ENCODE peak calls at places on chromosomes 16 and 17, in eight cellular contexts. M is neural progenitor cell; C is CD4-positive, alpha-beta T cell; V is ovary; P is pancreas; B is A549; L is psoas muscle; E is lower lobe of right lung. J is an unnamed sample.
A peak's percentile ranks its signal among the peaks of the same experiment; 100 is the strongest.

GRCh38 chr16:25151996-25152395 is 40.5 kb downstream of the LCMT1 start:
- DNase-seq in M (no peak), C (no peak), V (no peak), P (no peak), B (no peak), L (no peak), E (no peak), J (no peak)

GRCh38 chr17:69909389-69909788 is 165.6 kb upstream of the KCNJ16 start:
- DNase-seq in M (no peak), C (no peak), V (no peak), P (no peak), B (no peak), L (no peak), E (no peak), J (no peak)

GRCh38 chr16:83115491-83116232 is 488.9 kb downstream of the CDH13 start:
- DNase-seq in M (no peak), C (no peak), V (no peak), P (no peak), B (no peak), L (no peak), E (no peak), J (no peak)

GRCh38 chr17:66524848-66525247 is 222.4 kb downstream of the PRKCA start:
- DNase-seq in M (no peak), C (no peak), V (no peak), P (no peak), B (no peak), L (no peak), E (no peak), J (no peak)

GRCh38 chr16:50517450-50518252 is 30.5 kb upstream of the NKD1 start:
- DNase-seq in M (no peak), C (no peak), V (no peak), P (no peak), B (no peak), L (no peak), E (no peak), J (no peak)

GRCh38 chr17:14150604-14151003 is 81.3 kb downstream of the COX10 start:
- DNase-seq in M (no peak), C (no peak), V (no peak), P (no peak), B (no peak), L (no peak), E (no peak), J (no peak)

GRCh38 chr17:2089021-2089422 is 34.1 kb downstream of the HIC1 start:
- DNase-seq in M (no peak), C (no peak), V (no peak), P (no peak), B (no peak), L (no peak), E (no peak), J (no peak)

GRCh38 chr17:39916918-39917317 is 1.5 kb downstream of the GSDMB start:
- DNase-seq in M (no peak), C (no peak), V (no peak), P (no peak), B (peak; percentile 42), L (no peak), E (no peak), J (no peak)

GRCh38 chr17:43832976-43833829 is at the start of gene MPP3:
- DNase-seq in M (peak; percentile 87), C (peak; percentile 51), V (peak; percentile 74), P (peak; percentile 58), B (peak; percentile 78), L (peak; percentile 70), E (peak; percentile 78), J (peak; percentile 72)

DNA sequence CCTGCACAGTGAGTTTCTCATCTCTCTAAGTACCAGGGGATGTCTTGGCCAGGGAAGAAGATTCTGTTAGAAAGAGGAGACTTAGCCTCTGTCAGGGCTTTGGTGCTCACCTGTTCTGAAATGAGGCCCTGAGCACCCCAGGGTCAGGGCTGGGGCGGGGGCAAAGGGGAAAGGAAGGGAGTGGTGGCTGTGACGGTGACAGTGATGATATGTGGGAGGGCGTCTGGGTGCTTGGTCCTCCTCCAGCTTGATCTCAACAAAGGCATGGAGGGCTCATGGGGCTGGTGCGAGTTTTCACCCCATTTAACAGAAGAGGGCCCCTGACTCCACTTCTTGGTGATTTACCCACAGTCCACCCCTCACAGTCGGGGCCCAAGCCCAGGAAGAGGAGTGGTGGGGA is 15.1 kb downstream of the SOX8 start:
- DNase-seq in M (no peak), C (peak; percentile 54), V (no peak), P (no peak), B (no peak), L (no peak), E (no peak), J (no peak)
- H3K9me3 ChIP-seq in M (peaks cover 7% of the 10 kb centered on the region), C (no peaks in the 10 kb centered on the region), V (peaks cover 20% of the 10 kb centered on the region), P (no peaks in the 10 kb centered on the region), B (no peaks in the 10 kb centered on the region), L (no peaks in the 10 kb centered on the region), E (peaks cover 7% of the 10 kb centered on the region), J (no peaks in the 10 kb centered on the region)

GRCh38 chr17:16552637-16553045 is 16.4 kb downstream of the ZNF287 start:
- DNase-seq in M (no peak), C (no peak), V (no peak), P (no peak), B (peak; percentile 24), L (no peak), E (no peak), J (no peak)

DNA sequence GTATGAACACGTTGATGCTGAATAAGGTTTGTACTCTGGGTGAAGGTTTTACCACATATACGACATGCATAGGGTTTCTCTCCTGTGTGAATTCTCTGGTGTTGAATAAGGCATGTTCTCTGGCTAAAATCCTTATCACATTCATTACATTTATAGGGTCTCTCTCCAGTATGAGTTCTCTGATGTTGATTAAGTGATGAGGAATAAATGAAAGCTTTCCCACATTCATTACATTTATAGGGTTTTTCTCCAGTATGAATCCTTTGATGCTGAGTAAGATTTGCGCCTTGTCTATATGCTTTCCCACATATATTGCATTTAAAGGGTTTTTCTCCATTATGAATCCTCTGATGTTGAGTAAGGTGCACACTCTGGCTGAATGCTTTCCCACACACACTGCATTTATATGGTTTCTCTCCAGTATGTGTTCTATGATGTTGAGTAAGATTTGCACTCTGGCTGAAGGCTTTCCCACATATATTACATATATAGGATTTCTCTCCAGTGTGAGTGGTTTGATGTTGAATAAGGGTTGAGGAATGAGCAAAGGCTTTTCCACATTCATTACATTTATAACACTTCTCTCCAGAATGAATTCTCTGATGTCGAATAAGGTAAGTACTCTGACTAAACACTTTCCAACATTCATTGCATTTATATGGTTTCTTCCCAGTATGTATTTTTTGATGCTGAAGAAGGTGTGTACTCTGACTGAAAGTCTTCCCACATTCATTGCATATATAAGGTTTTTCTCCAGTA is 16.9 kb downstream of the ZNF287 start:
- DNase-seq in M (no peak), C (no peak), V (no peak), P (no peak), B (peak; percentile 8), L (no peak), E (no peak), J (no peak)
- H3K9me3 ChIP-seq in M (peaks cover 51% of the 10 kb centered on the region), C (peaks cover 95% of the 10 kb centered on the region), V (peaks cover 29% of the 10 kb centered on the region), P (no peaks in the 10 kb centered on the region), B (peaks cover 99% of the 10 kb centered on the region), L (peaks cover 89% of the 10 kb centered on the region), E (peaks cover 97% of the 10 kb centered on the region), J (peaks cover 32% of the 10 kb centered on the region)

DNA sequence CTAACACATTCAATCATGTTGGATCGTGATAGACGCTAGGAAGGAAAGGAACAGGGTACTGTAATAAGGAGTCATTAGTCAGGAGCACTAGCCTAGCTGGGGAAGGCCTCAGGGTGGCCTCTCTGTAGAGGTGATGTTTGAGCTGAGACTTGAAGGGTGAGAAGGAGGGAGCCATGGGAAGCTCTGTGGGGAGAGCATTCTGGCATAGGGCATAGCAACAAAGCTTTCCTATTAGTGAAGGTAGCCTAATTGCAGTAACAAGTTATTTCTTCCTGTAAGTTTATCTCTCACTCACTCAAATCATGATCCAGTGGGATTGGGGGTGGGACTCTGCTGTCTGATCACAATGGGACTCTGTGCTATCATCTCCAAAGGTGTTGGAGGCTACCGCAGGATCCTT is 16.1 kb downstream of the PLCG2 start:
- DNase-seq in M (no peak), C (no peak), V (no peak), P (no peak), B (no peak), L (no peak), E (no peak), J (no peak)
- H3K9me3 ChIP-seq in M (no peaks in the 10 kb centered on the region), C (no peaks in the 10 kb centered on the region), V (no peaks in the 10 kb centered on the region), P (no peaks in the 10 kb centered on the region), B (no peaks in the 10 kb centered on the region), L (no peaks in the 10 kb centered on the region), E (no peaks in the 10 kb centered on the region), J (no peaks in the 10 kb centered on the region)

GRCh38 chr16:62732101-62732500 is 695.9 kb upstream of the CDH8 start:
- DNase-seq in M (no peak), C (no peak), V (no peak), P (no peak), B (no peak), L (no peak), E (no peak), J (no peak)
- H3K9me3 ChIP-seq in M (no peaks in the 10 kb centered on the region), C (peaks cover 6% of the 10 kb centered on the region), V (no peaks in the 10 kb centered on the region), P (no peaks in the 10 kb centered on the region), B (no peaks in the 10 kb centered on the region), L (no peaks in the 10 kb centered on the region), E (no peaks in the 10 kb centered on the region), J (no peaks in the 10 kb centered on the region)

DNA sequence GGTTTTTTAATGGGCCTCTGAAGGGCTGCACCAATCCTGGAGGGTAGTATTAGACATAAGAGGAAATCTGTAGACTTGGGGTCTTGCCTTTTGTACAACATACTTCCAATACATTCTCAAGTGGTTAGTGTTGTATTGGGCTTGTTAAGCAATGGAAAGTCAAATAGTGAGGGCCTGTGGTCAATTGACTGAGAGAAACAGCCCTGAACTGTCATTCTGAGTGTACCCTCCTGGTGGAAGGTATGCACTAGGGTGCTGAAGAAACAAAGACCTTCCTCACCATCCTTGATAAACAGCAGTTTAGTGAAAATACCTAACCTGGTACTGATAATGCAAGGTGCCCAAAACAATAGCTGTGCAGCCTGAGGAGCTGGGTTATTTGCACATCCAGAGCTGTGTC is 22.2 kb downstream of the OR2C1 start:
- DNase-seq in M (no peak), C (no peak), V (no peak), P (no peak), B (no peak), L (no peak), E (no peak), J (no peak)
- H3K9me3 ChIP-seq in M (peaks cover 22% of the 10 kb centered on the region), C (peaks cover 81% of the 10 kb centered on the region), V (peaks cover 43% of the 10 kb centered on the region), P (no peaks in the 10 kb centered on the region), B (peaks cover 93% of the 10 kb centered on the region), L (peaks cover 89% of the 10 kb centered on the region), E (peaks cover 93% of the 10 kb centered on the region), J (peaks cover 9% of the 10 kb centered on the region)

GRCh38 chr16:35310999-35311398 is 1851.6 kb downstream of the TP53TG3F start:
- DNase-seq in M (no peak), C (no peak), V (no peak), P (no peak), B (no peak), L (no peak), E (no peak), J (no peak)
- H3K9me3 ChIP-seq in M (peaks cover 3% of the 10 kb centered on the region), C (peaks cover 26% of the 10 kb centered on the region), V (no peaks in the 10 kb centered on the region), P (no peaks in the 10 kb centered on the region), B (peaks cover 1% of the 10 kb centered on the region), L (no peaks in the 10 kb centered on the region), E (no peaks in the 10 kb centered on the region), J (no peaks in the 10 kb centered on the region)